ENCODE peak calls at places on chromosomes 2 and 18, in four cellular contexts. One of them, this sample, is unnamed.

GRCh38 chr18:9950289-9951016 is 36.6 kb downstream of the VAPA start:
- DNase-seq in islet precursor cell: no peak
- DNase-seq in GM10248: no peak
- DNase-seq in stimulated activated naive B cell treated with anti-CD40 and anti-IgM and Interleukin-4, amounts not matched to agents 10 μg/mL and 1 μg/mL and 100 μg/mL, for 72 hours: no peak
- DNase-seq in this sample: no peak

GRCh38 chr2:11738589-11739436 is 7.6 kb upstream of the LPIN1 start:
- DNase-seq in islet precursor cell: peak
- DNase-seq in GM10248: no peak
- DNase-seq in stimulated activated naive B cell treated with anti-CD40 and anti-IgM and Interleukin-4, amounts not matched to agents 10 μg/mL and 1 μg/mL and 100 μg/mL, for 72 hours: no peak
- DNase-seq in this sample: no peak

GRCh38 chr2:82344670-82345069 is 2040.1 kb upstream of the LRRTM1 start:
- DNase-seq in islet precursor cell: no peak
- DNase-seq in GM10248: no peak
- DNase-seq in stimulated activated naive B cell treated with anti-CD40 and anti-IgM and Interleukin-4, amounts not matched to agents 10 μg/mL and 1 μg/mL and 100 μg/mL, for 72 hours: no peak
- DNase-seq in this sample: no peak

GRCh38 chr2:96470636-96471035 is 34.5 kb downstream of the NEURL3 start:
- DNase-seq in islet precursor cell: peak
- DNase-seq in GM10248: peak
- DNase-seq in stimulated activated naive B cell treated with anti-CD40 and anti-IgM and Interleukin-4, amounts not matched to agents 10 μg/mL and 1 μg/mL and 100 μg/mL, for 72 hours: peak
- DNase-seq in this sample: peak

GRCh38 chr2:69217333-69218080 is 169.5 kb downstream of the GFPT1 start:
- DNase-seq in islet precursor cell: no peak
- DNase-seq in GM10248: no peak
- DNase-seq in stimulated activated naive B cell treated with anti-CD40 and anti-IgM and Interleukin-4, amounts not matched to agents 10 μg/mL and 1 μg/mL and 100 μg/mL, for 72 hours: no peak
- DNase-seq in this sample: no peak

GRCh38 chr2:75340560-75340959 is 141.2 kb upstream of the TACR1 start:
- DNase-seq in islet precursor cell: no peak
- DNase-seq in GM10248: no peak
- DNase-seq in stimulated activated naive B cell treated with anti-CD40 and anti-IgM and Interleukin-4, amounts not matched to agents 10 μg/mL and 1 μg/mL and 100 μg/mL, for 72 hours: no peak
- DNase-seq in this sample: no peak

GRCh38 chr2:122927710-122928249 is 1097.3 kb upstream of the CNTNAP5 start:
- DNase-seq in islet precursor cell: no peak
- DNase-seq in GM10248: no peak
- DNase-seq in stimulated activated naive B cell treated with anti-CD40 and anti-IgM and Interleukin-4, amounts not matched to agents 10 μg/mL and 1 μg/mL and 100 μg/mL, for 72 hours: no peak
- DNase-seq in this sample: no peak

GRCh38 chr2:54840559-54840958 is 117.1 kb downstream of the EML6 start:
- DNase-seq in islet precursor cell: no peak
- DNase-seq in GM10248: no peak
- DNase-seq in stimulated activated naive B cell treated with anti-CD40 and anti-IgM and Interleukin-4, amounts not matched to agents 10 μg/mL and 1 μg/mL and 100 μg/mL, for 72 hours: no peak
- DNase-seq in this sample: no peak

GRCh38 chr2:136448435-136448834 is 316.9 kb upstream of the THSD7B start:
- DNase-seq in islet precursor cell: no peak
- DNase-seq in GM10248: no peak
- DNase-seq in stimulated activated naive B cell treated with anti-CD40 and anti-IgM and Interleukin-4, amounts not matched to agents 10 μg/mL and 1 μg/mL and 100 μg/mL, for 72 hours: no peak
- DNase-seq in this sample: no peak

GRCh38 chr2:173086518-173087213 is 11.0 kb downstream of the MAP3K20 start:
- DNase-seq in islet precursor cell: no peak
- DNase-seq in GM10248: no peak
- DNase-seq in stimulated activated naive B cell treated with anti-CD40 and anti-IgM and Interleukin-4, amounts not matched to agents 10 μg/mL and 1 μg/mL and 100 μg/mL, for 72 hours: no peak
- DNase-seq in this sample: no peak